ENCODE peak calls at places on chromosomes 2 and 18, in four cellular contexts. D, A, K and J are unnamed samples.

GRCh38 chr2:190838492-190838910 is 42.1 kb upstream of the GLS start:
- DNase-seq in D (no peak), K (no peak), A (no peak), J (no peak)

GRCh38 chr2:152740743-152741328 is 22.4 kb downstream of the ARL6IP6 start:
- DNase-seq in D (peak; percentile 55), K (peak; percentile 20), A (no peak), J (peak; percentile 20)

GRCh38 chr2:38438536-38439225 is 61.6 kb upstream of the ATL2 start:
- DNase-seq in D (no peak), A (no peak), K (no peak), J (no peak)

GRCh38 chr2:140498360-140498759 is 1632.5 kb downstream of the LRP1B start:
- DNase-seq in D (no peak), A (no peak), K (no peak), J (no peak)

GRCh38 chr2:25292408-25292807 is 49.3 kb downstream of the DNMT3A start:
- DNase-seq in A (no peak), K (no peak), D (no peak), J (no peak)

GRCh38 chr18:48798334-48799197 is 152.2 kb downstream of the SMAD7 start:
- DNase-seq in D (no peak), A (peak; percentile 7), K (no peak), J (no peak)

GRCh38 chr18:74804677-74805076 is 207.0 kb downstream of the ZNF407 start:
- DNase-seq in D (peak; percentile 10), K (no peak), A (no peak), J (no peak)

GRCh38 chr2:201264472-201265173 is 4.3 kb downstream of the CASP8 start:
- DNase-seq in A (no peak), D (no peak), K (no peak), J (no peak)

GRCh38 chr18:2083691-2084090 is 487.6 kb downstream of the METTL4 start:
- DNase-seq in D (peak; percentile 59), K (peak; percentile 8), A (no peak), J (no peak)

GRCh38 chr2:241834853-241835210 is 23.9 kb downstream of the PDCD1 start:
- DNase-seq in K (no peak), A (no peak), D (no peak), J (no peak)

GRCh38 chr2:7203056-7203467 is 285.9 kb downstream of the RNF144A start:
- DNase-seq in A (peak; percentile 23), D (peak; percentile 74), K (peak; percentile 71), J (peak; percentile 25)

GRCh38 chr2:224145751-224146355 is 106.8 kb upstream of the SERPINE2 start:
- DNase-seq in K (no peak), A (peak; percentile 17), D (no peak), J (no peak)

GRCh38 chr18:77342736-77343135 is 93.1 kb downstream of the GALR1 start:
- DNase-seq in A (no peak), K (no peak), D (no peak), J (no peak)

GRCh38 chr18:74196220-74197119 is 48.1 kb downstream of the TIMM21 start:
- DNase-seq in K (peak; percentile 67), A (peak; percentile 49), D (peak; percentile 74), J (no peak)

GRCh38 chr2:202754936-202755335 is 116.6 kb downstream of the ICA1L start:
- DNase-seq in A (no peak), K (no peak), D (no peak), J (no peak)

GRCh38 chr18:48959921-48960920 is 9.5 kb upstream of the SMAD7 start:
- DNase-seq in D (peak; percentile 95), A (no peak), K (peak; percentile 78), J (no peak)

GRCh38 chr2:222423632-222424280 is 587 bp upstream of the SGPP2 start:
- DNase-seq in K (no peak), D (peak; percentile 41), A (no peak), J (no peak)

GRCh38 chr2:31247671-31248070 is 13.7 kb downstream of the EHD3 start:
- DNase-seq in D (no peak), K (no peak), A (no peak), J (no peak)

GRCh38 chr2:23691576-23691975 is 235.3 kb downstream of the ATAD2B start:
- DNase-seq in D (no peak), A (no peak), K (no peak), J (no peak)

GRCh38 chr2:208062113-208062512 is 36.8 kb upstream of the PLEKHM3 start:
- DNase-seq in D (peak; percentile 86), A (no peak), K (peak; percentile 85), J (no peak)

GRCh38 chr2:128690431-128690830 is 371.8 kb upstream of the HS6ST1 start:
- DNase-seq in K (no peak), A (no peak), D (no peak), J (no peak)

GRCh38 chr2:48759682-48760081 is 4.2 kb upstream of the LHCGR start:
- DNase-seq in D (no peak), A (no peak), K (no peak), J (no peak)

GRCh38 chr2:178482437-178482836 is 2.2 kb downstream of the PLEKHA3 start:
- DNase-seq in K (no peak), A (no peak), D (peak; percentile 8), J (no peak)

GRCh38 chr2:157894694-157895450 is 18.7 kb upstream of the ACVR1 start:
- DNase-seq in A (peak; percentile 30), K (no peak), D (no peak), J (peak; percentile 25)

GRCh38 chr2:191895195-191895594 is 48.3 kb upstream of the CAVIN2 start:
- DNase-seq in D (no peak), A (no peak), K (no peak), J (no peak)

GRCh38 chr2:219122197-219122965 is 38.2 kb downstream of the NHEJ1 start:
- DNase-seq in D (no peak), K (no peak), A (no peak), J (no peak)

GRCh38 chr2:2271471-2271941 is 59.6 kb downstream of the MYT1L start:
- DNase-seq in D (no peak), K (no peak), A (peak; percentile 16), J (no peak)

GRCh38 chr2:200455958-200456421 is 53.9 kb downstream of the KCTD18 start:
- DNase-seq in A (no peak), K (no peak), D (no peak), J (no peak)

GRCh38 chr2:217650716-217651360 is 352.0 kb downstream of the TNS1 start:
- DNase-seq in K (peak; percentile 83), A (peak; percentile 40), D (peak; percentile 93), J (peak; percentile 19)

GRCh38 chr2:172829229-172829628 is 93.6 kb downstream of the RAPGEF4 start:
- DNase-seq in K (no peak), A (no peak), D (no peak), J (no peak)

GRCh38 chr2:101080214-101081068 is 70.7 kb downstream of the TBC1D8 start:
- DNase-seq in K (no peak), D (no peak), A (no peak), J (no peak)

DNA sequence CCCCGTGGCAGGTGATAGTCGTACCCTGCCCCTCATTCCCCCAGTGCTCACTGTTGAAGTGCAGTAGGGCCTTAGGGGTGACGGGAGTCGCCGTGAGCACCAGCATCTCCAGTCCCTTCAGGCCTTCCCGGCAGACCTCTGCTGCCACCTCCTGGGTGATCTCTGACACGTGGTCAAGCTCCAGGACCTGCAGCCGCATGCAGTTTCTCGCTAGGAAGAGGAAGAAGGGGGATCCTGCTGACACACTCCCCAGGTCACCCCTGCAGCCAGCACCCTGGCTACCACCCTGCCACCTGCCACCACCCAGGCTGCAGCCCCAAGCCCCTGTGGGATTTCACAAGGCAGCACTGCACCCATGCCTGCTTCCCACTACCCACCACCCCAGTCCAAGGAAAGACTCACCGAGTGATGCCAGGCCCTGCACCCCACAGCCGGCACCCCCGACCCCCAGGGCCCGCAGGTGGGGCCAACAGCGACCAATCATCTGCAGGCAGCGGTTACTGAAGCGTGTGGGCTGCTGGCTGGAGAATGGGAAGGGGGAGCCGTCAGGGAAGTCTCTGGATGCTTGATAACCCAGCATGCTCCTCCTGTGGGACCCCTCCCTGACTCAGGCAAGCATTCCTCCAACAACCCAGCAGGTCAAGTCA is 23.8 kb downstream of the FBXO41 start:
- DNase-seq in D (peak; percentile 80), K (peak; percentile 68), A (no peak), J (no peak)
- TF ChIP-seq CTCF in D (peak; percentile 81), K (peak; percentile 61), A (no peak), J (peak; percentile 57)

GRCh38 chr18:21669736-21670135 is 34.8 kb downstream of the ABHD3 start:
- DNase-seq in A (no peak), K (no peak), D (no peak), J (no peak)
- TF ChIP-seq CTCF in A (no peak), K (no peak), D (no peak), J (no peak)

DNA sequence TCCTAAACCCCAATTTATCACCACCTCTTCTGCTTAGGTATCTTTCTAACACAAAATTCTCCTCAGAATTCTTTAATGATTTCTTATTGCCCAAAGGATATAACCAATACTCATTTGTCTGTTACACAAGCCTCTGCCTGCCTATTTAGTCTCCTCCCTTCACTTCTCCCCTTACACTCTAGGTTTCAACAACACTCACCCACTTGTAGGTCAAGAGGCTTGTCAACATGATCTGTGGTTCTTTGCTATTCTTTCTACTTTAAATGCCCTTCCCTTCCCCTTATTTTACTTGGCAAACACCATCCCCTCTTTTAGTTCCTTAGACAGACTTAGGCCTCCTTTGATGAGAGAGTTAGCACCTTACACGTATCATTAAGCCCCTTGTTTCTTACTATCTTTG is 69.0 kb upstream of the C2orf15 start:
- DNase-seq in K (no peak), A (no peak), D (no peak), J (no peak)
- TF ChIP-seq CTCF in K (no peak), A (no peak), D (no peak), J (no peak)

GRCh38 chr2:238523158-238524110 is 96.7 kb downstream of the ASB1 start:
- DNase-seq in A (peak; percentile 62), D (peak; percentile 78), K (peak; percentile 72), J (peak; percentile 72)
- TF ChIP-seq CTCF in A (peak; percentile 21), D (peak; percentile 61), K (peak; percentile 49), J (peak; percentile 61)